ENCODE peak calls at places on chromosome 13, in four cellular contexts. One of them, this sample, is unnamed.

GRCh38 chr13:43470610-43471009 is 316.2 kb downstream of the ENOX1 start:
- DNase-seq in K562: no peak
- DNase-seq in keratinocyte: no peak
- DNase-seq in IMR-90: peak; percentile 4
- DNase-seq in this sample: no peak

GRCh38 chr13:51017516-51017915 is 93.6 kb downstream of the C13orf42 start:
- DNase-seq in keratinocyte: no peak
- DNase-seq in K562: no peak
- DNase-seq in IMR-90: no peak
- DNase-seq in this sample: no peak

GRCh38 chr13:94415484-94415883 is 64.0 kb downstream of the DCT start:
- DNase-seq in K562: no peak
- DNase-seq in IMR-90: no peak
- DNase-seq in keratinocyte: no peak
- DNase-seq in this sample: no peak

GRCh38 chr13:100870898-100871297 is 196.3 kb upstream of the TMTC4 start:
- DNase-seq in K562: no peak
- DNase-seq in IMR-90: no peak
- DNase-seq in keratinocyte: no peak
- DNase-seq in this sample: no peak

GRCh38 chr13:43331676-43332075 is 308.3 kb downstream of the DNAJC15 start:
- DNase-seq in K562: no peak
- DNase-seq in IMR-90: peak; percentile 10
- DNase-seq in keratinocyte: no peak
- DNase-seq in this sample: no peak

GRCh38 chr13:45167611-45168554 is 33.0 kb downstream of the KCTD4 start:
- DNase-seq in K562: no peak
- DNase-seq in IMR-90: no peak
- DNase-seq in keratinocyte: peak; percentile 95
- DNase-seq in this sample: no peak

GRCh38 chr13:48853381-48854102 is 122.2 kb upstream of the FNDC3A start:
- DNase-seq in K562: no peak
- DNase-seq in IMR-90: peak; percentile 67
- DNase-seq in keratinocyte: no peak
- DNase-seq in this sample: peak; percentile 91

GRCh38 chr13:49374585-49375290 is 69.1 kb downstream of the CAB39L start:
- DNase-seq in K562: peak; percentile 7
- DNase-seq in keratinocyte: peak; percentile 19
- DNase-seq in IMR-90: peak; percentile 87
- DNase-seq in this sample: peak; percentile 5

GRCh38 chr13:50636007-50636704 is 207.3 kb downstream of the DLEU7 start:
- DNase-seq in K562: peak; percentile 6
- DNase-seq in IMR-90: no peak
- DNase-seq in keratinocyte: no peak
- DNase-seq in this sample: no peak

GRCh38 chr13:91813255-91813654 is 414.8 kb downstream of the GPC5 start:
- DNase-seq in keratinocyte: no peak
- DNase-seq in IMR-90: no peak
- DNase-seq in K562: peak; percentile 14
- DNase-seq in this sample: no peak

GRCh38 chr13:63081400-63082014 is 1665.9 kb upstream of the PCDH20 start:
- DNase-seq in keratinocyte: no peak
- DNase-seq in IMR-90: no peak
- DNase-seq in K562: no peak
- DNase-seq in this sample: no peak

GRCh38 chr13:41694902-41695301 is 237.6 kb downstream of the RGCC start:
- DNase-seq in K562: no peak
- DNase-seq in keratinocyte: no peak
- DNase-seq in IMR-90: peak; percentile 95
- DNase-seq in this sample: peak; percentile 93

GRCh38 chr13:34657716-34658115 is 284.4 kb upstream of the NBEA start:
- DNase-seq in K562: no peak
- DNase-seq in IMR-90: peak; percentile 24
- DNase-seq in keratinocyte: no peak
- DNase-seq in this sample: no peak

GRCh38 chr13:113820813-113821651 is 42.8 kb downstream of the GAS6 start:
- DNase-seq in K562: peak; percentile 44
- DNase-seq in keratinocyte: peak; percentile 69
- DNase-seq in IMR-90: peak; percentile 99
- DNase-seq in this sample: peak; percentile 41

GRCh38 chr13:109706015-109706715 is 80.2 kb downstream of the IRS2 start:
- DNase-seq in IMR-90: no peak
- DNase-seq in keratinocyte: no peak
- DNase-seq in K562: no peak
- DNase-seq in this sample: no peak

GRCh38 chr13:34031629-34032028 is 213.7 kb downstream of the RFC3 start:
- DNase-seq in keratinocyte: no peak
- DNase-seq in IMR-90: no peak
- DNase-seq in K562: no peak
- DNase-seq in this sample: no peak

GRCh38 chr13:31199849-31200635 is at the start of gene B3GLCT:
- DNase-seq in IMR-90: peak; percentile 68
- DNase-seq in keratinocyte: no peak
- DNase-seq in K562: peak; percentile 78
- DNase-seq in this sample: peak; percentile 75

GRCh38 chr13:39600766-39601165 is 2.2 kb downstream of the LHFPL6 start:
- DNase-seq in keratinocyte: no peak
- DNase-seq in K562: no peak
- DNase-seq in IMR-90: no peak
- DNase-seq in this sample: no peak

GRCh38 chr13:72458701-72459100 is 268.7 kb downstream of the MZT1 start:
- DNase-seq in K562: no peak
- DNase-seq in IMR-90: no peak
- DNase-seq in keratinocyte: no peak
- DNase-seq in this sample: no peak

GRCh38 chr13:60398949-60399589 is 2.0 kb downstream of the TDRD3 start:
- DNase-seq in K562: peak; percentile 6
- DNase-seq in keratinocyte: no peak
- DNase-seq in IMR-90: peak; percentile 43
- DNase-seq in this sample: peak; percentile 71

GRCh38 chr13:110714798-110715394 is 1.4 kb downstream of the ING1 start:
- DNase-seq in K562: no peak
- DNase-seq in IMR-90: peak; percentile 25
- DNase-seq in keratinocyte: no peak
- DNase-seq in this sample: no peak

GRCh38 chr13:70043685-70044084 is 63.9 kb upstream of the ATXN8OS start:
- DNase-seq in keratinocyte: no peak
- DNase-seq in IMR-90: no peak
- DNase-seq in K562: no peak
- DNase-seq in this sample: no peak

GRCh38 chr13:111460548-111461444 is 140.4 kb downstream of the TEX29 start:
- DNase-seq in IMR-90: peak; percentile 47
- DNase-seq in keratinocyte: no peak
- DNase-seq in K562: no peak
- DNase-seq in this sample: no peak

GRCh38 chr13:75492389-75492788 is 10.4 kb upstream of the TBC1D4 start:
- DNase-seq in keratinocyte: no peak
- DNase-seq in K562: no peak
- DNase-seq in IMR-90: peak; percentile 69
- DNase-seq in this sample: no peak

GRCh38 chr13:85993567-85993966 is 194.3 kb upstream of the SLITRK6 start:
- DNase-seq in keratinocyte: no peak
- DNase-seq in IMR-90: no peak
- DNase-seq in K562: no peak
- DNase-seq in this sample: no peak

GRCh38 chr13:112743451-112744305 is 53.8 kb downstream of the ATP11A start:
- DNase-seq in keratinocyte: no peak
- DNase-seq in IMR-90: no peak
- DNase-seq in K562: no peak
- DNase-seq in this sample: no peak

GRCh38 chr13:112741835-112742570 is 52.2 kb downstream of the ATP11A start:
- DNase-seq in keratinocyte: no peak
- DNase-seq in IMR-90: no peak
- DNase-seq in K562: no peak
- DNase-seq in this sample: no peak

GRCh38 chr13:112742583-112742982 is 52.7 kb downstream of the ATP11A start:
- DNase-seq in K562: no peak
- DNase-seq in IMR-90: no peak
- DNase-seq in keratinocyte: no peak
- DNase-seq in this sample: no peak

GRCh38 chr13:112746044-112746443 is 56.2 kb downstream of the ATP11A start:
- DNase-seq in IMR-90: no peak
- DNase-seq in K562: no peak
- DNase-seq in keratinocyte: no peak
- DNase-seq in this sample: no peak

GRCh38 chr13:112744306-112745021 is 54.6 kb downstream of the ATP11A start:
- DNase-seq in IMR-90: peak; percentile 63
- DNase-seq in keratinocyte: no peak
- DNase-seq in K562: no peak
- DNase-seq in this sample: no peak
- H4K20me1 ChIP-seq in IMR-90: peaks cover 44% of the 10 kb centered on the region
- H4K20me1 ChIP-seq in keratinocyte: peaks cover 10% of the 10 kb centered on the region
- H4K20me1 ChIP-seq in K562: peaks cover 30% of the 10 kb centered on the region
- H4K20me1 ChIP-seq in this sample: no peaks in the 10 kb centered on the region

GRCh38 chr13:98253526-98253925 is 76.5 kb upstream of the RNF113B start:
- DNase-seq in keratinocyte: no peak
- DNase-seq in K562: no peak
- DNase-seq in IMR-90: no peak
- DNase-seq in this sample: no peak
- H3K9me1 ChIP-seq in keratinocyte: no peaks in the 10 kb centered on the region
- H3K9me1 ChIP-seq in K562: no peaks in the 10 kb centered on the region
- H3K9me1 ChIP-seq in IMR-90: peaks cover 24% of the 10 kb centered on the region
- H3K9me1 ChIP-seq in this sample: no peaks in the 10 kb centered on the region

GRCh38 chr13:28531195-28531955 is 36.4 kb upstream of the FLT1 start:
- DNase-seq in keratinocyte: no peak
- DNase-seq in IMR-90: peak; percentile 30
- DNase-seq in K562: no peak
- DNase-seq in this sample: peak; percentile 85
- H3K27ac ChIP-seq in keratinocyte: no peak overlapping the region
- H3K27ac ChIP-seq in IMR-90: no peak overlapping the region
- H3K27ac ChIP-seq in K562: peak overlapping the region; percentile 49
- H3K27ac ChIP-seq in this sample: peak overlapping the region; percentile 36

GRCh38 chr13:23796546-23796945 is 92.7 kb downstream of the MIPEP start:
- DNase-seq in K562: no peak
- DNase-seq in IMR-90: peak; percentile 49
- DNase-seq in keratinocyte: no peak
- DNase-seq in this sample: no peak
- H4K20me1 ChIP-seq in K562: no peaks in the 10 kb centered on the region
- H4K20me1 ChIP-seq in IMR-90: no peaks in the 10 kb centered on the region
- H4K20me1 ChIP-seq in keratinocyte: no peaks in the 10 kb centered on the region
- H4K20me1 ChIP-seq in this sample: no peaks in the 10 kb centered on the region

DNA sequence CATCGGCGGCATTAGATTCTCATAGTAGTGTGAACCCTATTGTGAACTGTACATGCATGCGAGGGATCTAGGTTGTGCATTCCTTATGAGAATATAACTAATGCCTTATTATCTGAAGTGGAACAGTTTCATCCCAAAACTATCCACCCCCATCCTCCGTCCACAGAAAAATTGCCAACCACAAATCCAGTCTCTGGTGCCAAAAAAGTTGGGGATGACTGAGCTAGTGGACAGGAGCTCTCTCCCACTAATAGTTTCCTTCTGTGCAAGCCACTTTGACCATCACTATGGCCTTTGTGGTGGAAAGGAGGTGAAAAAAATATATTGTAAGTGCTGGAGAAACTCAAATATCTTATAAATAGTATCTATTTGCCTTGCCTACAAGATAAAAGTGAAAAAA is 857.8 kb downstream of the DIAPH3 start:
- DNase-seq in K562: no peak
- DNase-seq in IMR-90: no peak
- DNase-seq in keratinocyte: no peak
- DNase-seq in this sample: no peak
- H3K9me1 ChIP-seq in K562: no peaks in the 10 kb centered on the region
- H3K9me1 ChIP-seq in IMR-90: no peaks in the 10 kb centered on the region
- H3K9me1 ChIP-seq in keratinocyte: no peaks in the 10 kb centered on the region
- H3K9me1 ChIP-seq in this sample: no peaks in the 10 kb centered on the region

This sample was measured in endothelial cell of umbilical vein.